ENCODE peak calls at places on chromosome 9, in nine cellular contexts. Z is central memory CD4-positive, alpha-beta T cell; T is activated T-helper 1 cell treated with anti-CD3 and anti-CD28 coated beads, Interleukin-12 subunit alpha, Interleukin-12 subunit beta, Interleukin-2, Interleukin-4 antibody, amounts not matched to agents 30 ng/mL and 10 ng/mL and 1 ng/mL, durations not matched to agents 14 hours and 24 hours and 36 hours; Y is ACHN; M is NCI-H1436; O is ureter; Q is midbrain; S is stimulated activated CD4-positive, alpha-beta T cell treated with anti-CD3 and anti-CD28 coated beads, Interleukin-15, amount 100 ng/mL, for 24 hours; B is SK-N-DZ. A is an unnamed sample.

GRCh38 chr9:136947955-136948510 is 3.0 kb downstream of the C8G start:
- DNase-seq in Z (no peak), T (no peak), Y (peak), M (no peak), O (no peak), Q (peak), S (no peak), B (peak), A (peak)

GRCh38 chr9:135898634-135899407 is 8.5 kb downstream of the CAMSAP1 start:
- DNase-seq in Z (no peak), T (no peak), Y (no peak), M (no peak), O (no peak), Q (no peak), S (no peak), B (no peak), A (no peak)

GRCh38 chr9:72140582-72140981 is 8.7 kb upstream of the GDA start:
- DNase-seq in Z (no peak), T (no peak), Y (no peak), M (no peak), O (no peak), Q (no peak), S (no peak), B (no peak), A (no peak)

GRCh38 chr9:33426843-33427293 is 20.5 kb downstream of the AQP3 start:
- DNase-seq in Z (peak), T (no peak), Y (no peak), M (no peak), O (peak), Q (no peak), S (no peak), B (no peak), A (no peak)

GRCh38 chr9:82560457-82560904 is 502.5 kb downstream of the RASEF start:
- DNase-seq in Z (no peak), T (no peak), Y (no peak), M (peak), O (no peak), Q (no peak), S (no peak), B (no peak), A (peak)

GRCh38 chr9:99351647-99352046 is 129.6 kb downstream of the SEC61B start:
- DNase-seq in Z (no peak), T (no peak), Y (no peak), M (no peak), O (no peak), Q (no peak), S (no peak), B (no peak), A (no peak)

GRCh38 chr9:136057236-136058151 is 37.6 kb downstream of the NACC2 start:
- DNase-seq in Z (no peak), T (no peak), Y (no peak), M (no peak), O (no peak), Q (no peak), S (no peak), B (no peak), A (no peak)

GRCh38 chr9:105355810-105356209 is 92.0 kb upstream of the FSD1L start:
- DNase-seq in Z (peak), T (no peak), Y (peak), M (no peak), O (no peak), Q (no peak), S (peak), B (no peak), A (peak)

GRCh38 chr9:92094655-92095054 is 20.6 kb downstream of the SPTLC1 start:
- DNase-seq in Z (no peak), T (peak), Y (no peak), M (no peak), O (no peak), Q (no peak), S (peak), B (no peak), A (no peak)

GRCh38 chr9:35816708-35817107 is 1.9 kb upstream of the HINT2 start:
- DNase-seq in Z (no peak), T (no peak), Y (peak), M (peak), O (no peak), Q (no peak), S (no peak), B (peak), A (no peak)

GRCh38 chr9:113168809-113169208 is 18.0 kb downstream of the SLC31A2 start:
- DNase-seq in Z (no peak), T (no peak), Y (no peak), M (no peak), O (no peak), Q (no peak), S (no peak), B (no peak), A (no peak)

GRCh38 chr9:108184941-108185340 is 670.8 kb downstream of the ACTL7B start:
- DNase-seq in Z (no peak), T (no peak), Y (no peak), M (no peak), O (peak), Q (no peak), S (no peak), B (no peak), A (peak)

GRCh38 chr9:130173462-130173876 is 1.3 kb downstream of the NCS1 start:
- DNase-seq in Z (no peak), T (no peak), Y (no peak), M (no peak), O (no peak), Q (no peak), S (no peak), B (no peak), A (no peak)

GRCh38 chr9:36878986-36879982 is 154.8 kb downstream of the PAX5 start:
- DNase-seq in Z (no peak), T (no peak), Y (no peak), M (no peak), O (no peak), Q (no peak), S (peak), B (no peak), A (no peak)

GRCh38 chr9:85142461-85143401 is 473.2 kb downstream of the NTRK2 start:
- DNase-seq in Z (no peak), T (no peak), Y (peak), M (no peak), O (no peak), Q (peak), S (no peak), B (no peak), A (peak)

A was measured in transverse colon.